ENCODE peak calls at places on chromosomes 16 and 17, in nine cellular contexts. One of them, this sample, is unnamed.

GRCh38 chr17:48052956-48053757 is 5.0 kb downstream of the NFE2L1 start:
- DNase-seq in NT2/D1: no peak
- DNase-seq in CD8-positive, alpha-beta memory T cell: no peak
- DNase-seq in CD4-positive, alpha-beta memory T cell: no peak
- DNase-seq in neural progenitor cell: no peak
- DNase-seq in AG04450: no peak
- DNase-seq in left lung: no peak
- DNase-seq in IMR-90: peak; percentile 40
- DNase-seq in colonic mucosa: peak; percentile 48
- DNase-seq in this sample: peak; percentile 74

GRCh38 chr16:87344931-87345631 is 27.9 kb upstream of the C16orf95 start:
- DNase-seq in AG04450: no peak
- DNase-seq in CD8-positive, alpha-beta memory T cell: peak; percentile 71
- DNase-seq in left lung: no peak
- DNase-seq in neural progenitor cell: no peak
- DNase-seq in colonic mucosa: peak; percentile 70
- DNase-seq in CD4-positive, alpha-beta memory T cell: peak; percentile 41
- DNase-seq in NT2/D1: no peak
- DNase-seq in IMR-90: no peak
- DNase-seq in this sample: no peak

GRCh38 chr17:29107084-29107483 is 64.1 kb downstream of the PIPOX start:
- DNase-seq in CD8-positive, alpha-beta memory T cell: no peak
- DNase-seq in colonic mucosa: no peak
- DNase-seq in neural progenitor cell: no peak
- DNase-seq in NT2/D1: no peak
- DNase-seq in AG04450: no peak
- DNase-seq in IMR-90: no peak
- DNase-seq in left lung: no peak
- DNase-seq in CD4-positive, alpha-beta memory T cell: no peak
- DNase-seq in this sample: no peak

GRCh38 chr16:649646-650045 is 481 bp downstream of the WDR90 start:
- DNase-seq in IMR-90: no peak
- DNase-seq in CD4-positive, alpha-beta memory T cell: no peak
- DNase-seq in AG04450: no peak
- DNase-seq in colonic mucosa: no peak
- DNase-seq in neural progenitor cell: no peak
- DNase-seq in left lung: no peak
- DNase-seq in NT2/D1: no peak
- DNase-seq in CD8-positive, alpha-beta memory T cell: no peak
- DNase-seq in this sample: no peak

GRCh38 chr16:3740934-3741333 is 23.6 kb upstream of the TRAP1 start:
- DNase-seq in AG04450: no peak
- DNase-seq in NT2/D1: no peak
- DNase-seq in CD8-positive, alpha-beta memory T cell: no peak
- DNase-seq in IMR-90: no peak
- DNase-seq in colonic mucosa: no peak
- DNase-seq in left lung: no peak
- DNase-seq in neural progenitor cell: no peak
- DNase-seq in CD4-positive, alpha-beta memory T cell: no peak
- DNase-seq in this sample: no peak

GRCh38 chr16:67481561-67482259 is 753 bp upstream of the ATP6V0D1 start:
- DNase-seq in IMR-90: peak; percentile 43
- DNase-seq in NT2/D1: no peak
- DNase-seq in neural progenitor cell: no peak
- DNase-seq in colonic mucosa: peak; percentile 79
- DNase-seq in left lung: no peak
- DNase-seq in AG04450: no peak
- DNase-seq in CD8-positive, alpha-beta memory T cell: no peak
- DNase-seq in CD4-positive, alpha-beta memory T cell: peak; percentile 14
- DNase-seq in this sample: peak; percentile 37

GRCh38 chr17:1373710-1374237 is 26.2 kb downstream of the YWHAE start:
- DNase-seq in left lung: no peak
- DNase-seq in CD4-positive, alpha-beta memory T cell: no peak
- DNase-seq in IMR-90: no peak
- DNase-seq in colonic mucosa: no peak
- DNase-seq in NT2/D1: no peak
- DNase-seq in AG04450: no peak
- DNase-seq in neural progenitor cell: no peak
- DNase-seq in CD8-positive, alpha-beta memory T cell: no peak
- DNase-seq in this sample: no peak

GRCh38 chr16:89602273-89602951 is 11.0 kb upstream of the DPEP1 start:
- DNase-seq in left lung: no peak
- DNase-seq in CD4-positive, alpha-beta memory T cell: peak; percentile 40
- DNase-seq in AG04450: peak; percentile 72
- DNase-seq in NT2/D1: peak; percentile 39
- DNase-seq in CD8-positive, alpha-beta memory T cell: peak; percentile 72
- DNase-seq in colonic mucosa: no peak
- DNase-seq in neural progenitor cell: peak; percentile 88
- DNase-seq in IMR-90: peak; percentile 91
- DNase-seq in this sample: peak; percentile 40

GRCh38 chr17:9360610-9361571 is 214.7 kb downstream of the STX8 start:
- DNase-seq in IMR-90: peak; percentile 89
- DNase-seq in NT2/D1: no peak
- DNase-seq in colonic mucosa: no peak
- DNase-seq in CD4-positive, alpha-beta memory T cell: no peak
- DNase-seq in neural progenitor cell: no peak
- DNase-seq in CD8-positive, alpha-beta memory T cell: no peak
- DNase-seq in AG04450: peak; percentile 67
- DNase-seq in left lung: no peak
- DNase-seq in this sample: no peak

GRCh38 chr16:73016488-73016830 is 31.5 kb downstream of the ZFHX3 start:
- DNase-seq in neural progenitor cell: no peak
- DNase-seq in CD8-positive, alpha-beta memory T cell: no peak
- DNase-seq in left lung: no peak
- DNase-seq in IMR-90: no peak
- DNase-seq in NT2/D1: no peak
- DNase-seq in colonic mucosa: no peak
- DNase-seq in AG04450: no peak
- DNase-seq in CD4-positive, alpha-beta memory T cell: no peak
- DNase-seq in this sample: no peak

DNA sequence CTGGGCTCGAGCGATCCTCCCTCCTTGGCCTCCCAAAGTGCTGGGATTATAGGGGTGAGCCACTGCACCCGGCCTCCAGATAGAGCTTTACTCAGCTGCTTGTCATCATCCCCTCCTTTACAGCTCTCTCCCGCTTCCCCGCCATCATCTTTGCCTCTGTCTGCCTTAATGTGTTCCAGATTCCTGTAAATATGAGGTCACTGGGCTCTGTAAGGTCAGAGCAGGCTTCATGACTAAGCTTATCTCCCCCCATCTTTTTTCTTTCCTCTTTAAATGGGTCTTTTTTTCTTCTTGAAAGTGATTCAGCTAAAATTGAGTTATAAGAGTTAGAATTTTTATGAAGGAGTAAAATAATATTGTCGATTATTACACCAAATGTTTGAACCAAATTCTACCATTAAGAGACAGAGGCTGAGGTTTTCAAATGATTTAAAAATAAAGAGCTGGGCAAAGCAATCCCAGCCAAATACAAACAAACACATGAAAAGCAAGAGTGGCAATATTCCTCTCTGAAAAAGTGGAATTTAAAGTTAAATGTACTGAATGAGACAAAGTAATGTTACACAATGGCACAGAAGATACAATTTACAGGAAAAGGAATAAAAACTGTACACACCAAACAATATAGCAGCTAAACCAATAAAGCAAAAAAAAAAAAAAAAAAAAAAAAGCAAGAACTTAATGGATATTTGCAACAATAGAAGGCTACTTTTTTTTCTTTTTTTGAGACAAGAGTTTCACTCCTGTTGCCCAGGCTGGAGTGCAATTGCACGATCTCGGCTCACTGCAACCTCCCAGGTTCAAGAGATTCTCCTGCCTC is 62.1 kb downstream of the CRISPLD2 start:
- DNase-seq in left lung: no peak
- DNase-seq in CD4-positive, alpha-beta memory T cell: no peak
- DNase-seq in AG04450: peak; percentile 85
- DNase-seq in NT2/D1: no peak
- DNase-seq in CD8-positive, alpha-beta memory T cell: no peak
- DNase-seq in IMR-90: peak; percentile 97
- DNase-seq in colonic mucosa: no peak
- DNase-seq in neural progenitor cell: no peak
- DNase-seq in this sample: no peak
- H3K27me3 ChIP-seq in left lung: no peaks in the 10 kb centered on the region
- H3K27me3 ChIP-seq in CD4-positive, alpha-beta memory T cell: no peaks in the 10 kb centered on the region
- H3K27me3 ChIP-seq in AG04450: no peaks in the 10 kb centered on the region
- H3K27me3 ChIP-seq in NT2/D1: no peaks in the 10 kb centered on the region
- H3K27me3 ChIP-seq in CD8-positive, alpha-beta memory T cell: no peaks in the 10 kb centered on the region
- H3K27me3 ChIP-seq in IMR-90: no peaks in the 10 kb centered on the region
- H3K27me3 ChIP-seq in colonic mucosa: no peaks in the 10 kb centered on the region
- H3K27me3 ChIP-seq in neural progenitor cell: no peaks in the 10 kb centered on the region
- H3K27me3 ChIP-seq in this sample: no peaks in the 10 kb centered on the region

GRCh38 chr17:35259001-35259400 is 16.1 kb downstream of the SLFN5 start:
- DNase-seq in CD8-positive, alpha-beta memory T cell: no peak
- DNase-seq in IMR-90: no peak
- DNase-seq in AG04450: no peak
- DNase-seq in left lung: no peak
- DNase-seq in NT2/D1: no peak
- DNase-seq in colonic mucosa: no peak
- DNase-seq in CD4-positive, alpha-beta memory T cell: no peak
- DNase-seq in neural progenitor cell: no peak
- DNase-seq in this sample: no peak

GRCh38 chr17:35255316-35255715 is 12.4 kb downstream of the SLFN5 start:
- DNase-seq in CD8-positive, alpha-beta memory T cell: no peak
- DNase-seq in left lung: no peak
- DNase-seq in CD4-positive, alpha-beta memory T cell: no peak
- DNase-seq in NT2/D1: no peak
- DNase-seq in IMR-90: no peak
- DNase-seq in AG04450: no peak
- DNase-seq in colonic mucosa: no peak
- DNase-seq in neural progenitor cell: peak; percentile 79
- DNase-seq in this sample: no peak

GRCh38 chr17:35257080-35257701 is 14.3 kb downstream of the SLFN5 start:
- DNase-seq in left lung: peak; percentile 50
- DNase-seq in CD4-positive, alpha-beta memory T cell: no peak
- DNase-seq in colonic mucosa: peak; percentile 74
- DNase-seq in IMR-90: peak; percentile 41
- DNase-seq in AG04450: no peak
- DNase-seq in NT2/D1: no peak
- DNase-seq in CD8-positive, alpha-beta memory T cell: no peak
- DNase-seq in neural progenitor cell: no peak
- DNase-seq in this sample: no peak

GRCh38 chr17:35254107-35254802 is 11.4 kb downstream of the SLFN5 start:
- DNase-seq in CD4-positive, alpha-beta memory T cell: no peak
- DNase-seq in colonic mucosa: peak; percentile 58
- DNase-seq in IMR-90: peak; percentile 97
- DNase-seq in AG04450: peak; percentile 87
- DNase-seq in left lung: no peak
- DNase-seq in neural progenitor cell: no peak
- DNase-seq in NT2/D1: no peak
- DNase-seq in CD8-positive, alpha-beta memory T cell: no peak
- DNase-seq in this sample: no peak

GRCh38 chr17:35256629-35257028 is 13.8 kb downstream of the SLFN5 start:
- DNase-seq in NT2/D1: no peak
- DNase-seq in CD8-positive, alpha-beta memory T cell: no peak
- DNase-seq in left lung: no peak
- DNase-seq in AG04450: no peak
- DNase-seq in neural progenitor cell: no peak
- DNase-seq in colonic mucosa: no peak
- DNase-seq in CD4-positive, alpha-beta memory T cell: no peak
- DNase-seq in IMR-90: no peak
- DNase-seq in this sample: no peak
- H3K27me3 ChIP-seq in NT2/D1: no peaks in the 10 kb centered on the region
- H3K27me3 ChIP-seq in CD8-positive, alpha-beta memory T cell: no peaks in the 10 kb centered on the region
- H3K27me3 ChIP-seq in left lung: no peaks in the 10 kb centered on the region
- H3K27me3 ChIP-seq in AG04450: no peaks in the 10 kb centered on the region
- H3K27me3 ChIP-seq in neural progenitor cell: no peaks in the 10 kb centered on the region
- H3K27me3 ChIP-seq in colonic mucosa: no peaks in the 10 kb centered on the region
- H3K27me3 ChIP-seq in CD4-positive, alpha-beta memory T cell: no peaks in the 10 kb centered on the region
- H3K27me3 ChIP-seq in IMR-90: no peaks in the 10 kb centered on the region
- H3K27me3 ChIP-seq in this sample: no peaks in the 10 kb centered on the region

GRCh38 chr17:78418627-78419026 is 40.2 kb downstream of the PGS1 start:
- DNase-seq in neural progenitor cell: no peak
- DNase-seq in NT2/D1: no peak
- DNase-seq in AG04450: no peak
- DNase-seq in CD8-positive, alpha-beta memory T cell: no peak
- DNase-seq in colonic mucosa: no peak
- DNase-seq in CD4-positive, alpha-beta memory T cell: no peak
- DNase-seq in left lung: no peak
- DNase-seq in IMR-90: no peak
- DNase-seq in this sample: no peak
- H3K27me3 ChIP-seq in neural progenitor cell: no peaks in the 10 kb centered on the region
- H3K27me3 ChIP-seq in NT2/D1: no peaks in the 10 kb centered on the region
- H3K27me3 ChIP-seq in AG04450: no peaks in the 10 kb centered on the region
- H3K27me3 ChIP-seq in CD8-positive, alpha-beta memory T cell: no peaks in the 10 kb centered on the region
- H3K27me3 ChIP-seq in colonic mucosa: no peaks in the 10 kb centered on the region
- H3K27me3 ChIP-seq in CD4-positive, alpha-beta memory T cell: no peaks in the 10 kb centered on the region
- H3K27me3 ChIP-seq in left lung: no peaks in the 10 kb centered on the region
- H3K27me3 ChIP-seq in IMR-90: no peaks in the 10 kb centered on the region
- H3K27me3 ChIP-seq in this sample: no peaks in the 10 kb centered on the region

GRCh38 chr17:178292-179065 is 3.0 kb downstream of the DOC2B start:
- DNase-seq in IMR-90: no peak
- DNase-seq in NT2/D1: no peak
- DNase-seq in neural progenitor cell: no peak
- DNase-seq in left lung: no peak
- DNase-seq in CD4-positive, alpha-beta memory T cell: no peak
- DNase-seq in CD8-positive, alpha-beta memory T cell: no peak
- DNase-seq in colonic mucosa: no peak
- DNase-seq in AG04450: no peak
- DNase-seq in this sample: no peak
- H3K27me3 ChIP-seq in IMR-90: peaks cover 69% of the 10 kb centered on the region
- H3K27me3 ChIP-seq in NT2/D1: peaks cover 62% of the 10 kb centered on the region
- H3K27me3 ChIP-seq in neural progenitor cell: peaks cover 70% of the 10 kb centered on the region
- H3K27me3 ChIP-seq in left lung: peaks cover 62% of the 10 kb centered on the region
- H3K27me3 ChIP-seq in CD4-positive, alpha-beta memory T cell: peaks cover 9% of the 10 kb centered on the region
- H3K27me3 ChIP-seq in CD8-positive, alpha-beta memory T cell: peaks cover 20% of the 10 kb centered on the region
- H3K27me3 ChIP-seq in colonic mucosa: peaks cover 23% of the 10 kb centered on the region
- H3K27me3 ChIP-seq in AG04450: peaks cover 57% of the 10 kb centered on the region
- H3K27me3 ChIP-seq in this sample: peaks cover 8% of the 10 kb centered on the region

GRCh38 chr16:50472472-50472871 is 75.7 kb upstream of the NKD1 start:
- DNase-seq in AG04450: no peak
- DNase-seq in IMR-90: no peak
- DNase-seq in NT2/D1: no peak
- DNase-seq in neural progenitor cell: no peak
- DNase-seq in CD8-positive, alpha-beta memory T cell: no peak
- DNase-seq in colonic mucosa: no peak
- DNase-seq in CD4-positive, alpha-beta memory T cell: no peak
- DNase-seq in left lung: no peak
- DNase-seq in this sample: no peak
- H3K27me3 ChIP-seq in AG04450: peaks cover 25% of the 10 kb centered on the region
- H3K27me3 ChIP-seq in IMR-90: peaks cover 18% of the 10 kb centered on the region
- H3K27me3 ChIP-seq in NT2/D1: peaks cover 19% of the 10 kb centered on the region
- H3K27me3 ChIP-seq in neural progenitor cell: peaks cover 19% of the 10 kb centered on the region
- H3K27me3 ChIP-seq in CD8-positive, alpha-beta memory T cell: peaks cover 2% of the 10 kb centered on the region
- H3K27me3 ChIP-seq in colonic mucosa: peaks cover 14% of the 10 kb centered on the region
- H3K27me3 ChIP-seq in CD4-positive, alpha-beta memory T cell: peaks cover 6% of the 10 kb centered on the region
- H3K27me3 ChIP-seq in left lung: peaks cover 44% of the 10 kb centered on the region
- H3K27me3 ChIP-seq in this sample: no peaks in the 10 kb centered on the region